ENCODE peak calls at places on chromosome 9, in ten cellular contexts. C is CD8-positive, alpha-beta T cell; I is GM12865; H is left ventricle myocardium inferior; Y is foreskin fibroblast; K is AG10803; F is fibroblast of pulmonary artery; Q is tibial nerve; X is GM23338; A is OCI-LY7. W is an unnamed sample.

GRCh38 chr9:75378036-75378435 is 289.7 kb downstream of the OSTF1 start:
- DNase-seq in I (no peak), X (no peak), Q (peak), A (no peak), C (no peak), F (no peak), Y (no peak), H (peak), K (no peak), W (no peak)

GRCh38 chr9:26159575-26160392 is 481.5 kb upstream of the TUSC1 start:
- DNase-seq in Q (no peak), I (no peak), K (peak), Y (peak), X (no peak), H (no peak), C (no peak), F (no peak), A (no peak), W (no peak)

GRCh38 chr9:81682797-81683196 is 6.5 kb downstream of the TLE1 start:
- DNase-seq in F (peak), K (no peak), Q (no peak), H (no peak), I (no peak), Y (no peak), A (no peak), C (no peak), X (no peak), W (no peak)

GRCh38 chr9:35001803-35002502 is 12.4 kb downstream of the DNAJB5 start:
- DNase-seq in H (no peak), Y (no peak), A (no peak), X (no peak), F (peak), Q (no peak), C (no peak), I (peak), K (no peak), W (no peak)

GRCh38 chr9:127828262-127829031 is 25.8 kb downstream of the FPGS start:
- DNase-seq in F (peak), I (no peak), K (peak), Y (peak), X (peak), A (no peak), H (peak), C (no peak), Q (peak), W (peak)

GRCh38 chr9:127185931-127186781 is 63.7 kb upstream of the ANGPTL2 start:
- DNase-seq in F (peak), C (no peak), K (peak), Q (peak), Y (peak), I (no peak), H (peak), X (no peak), A (no peak), W (peak)

GRCh38 chr9:135216666-135217431 is 129.4 kb downstream of the OLFM1 start:
- DNase-seq in Y (no peak), A (no peak), Q (no peak), X (no peak), H (no peak), F (no peak), C (no peak), K (no peak), I (no peak), W (no peak)

GRCh38 chr9:3962467-3962866 is 337.4 kb downstream of the GLIS3 start:
- DNase-seq in Y (peak), H (no peak), C (no peak), X (no peak), A (no peak), K (peak), F (peak), I (no peak), Q (no peak), W (no peak)

GRCh38 chr9:117278020-117278419 is 136.8 kb downstream of the ASTN2 start:
- DNase-seq in Y (no peak), H (no peak), F (no peak), A (no peak), X (no peak), Q (no peak), K (no peak), C (no peak), I (no peak), W (no peak)

GRCh38 chr9:19992556-19992955 is 203.7 kb upstream of the SLC24A2 start:
- DNase-seq in Q (no peak), X (no peak), C (no peak), K (peak), I (no peak), H (no peak), Y (peak), F (no peak), A (no peak), W (no peak)

GRCh38 chr9:135586601-135587109 is 25.1 kb downstream of the PAEP start:
- DNase-seq in I (no peak), K (no peak), Y (no peak), Q (no peak), F (no peak), H (no peak), A (no peak), C (no peak), X (no peak), W (no peak)

GRCh38 chr9:3008091-3008490 is 164.2 kb upstream of the PUM3 start:
- DNase-seq in A (no peak), K (no peak), Q (no peak), I (no peak), X (peak), F (no peak), C (no peak), Y (peak), H (no peak), W (no peak)

GRCh38 chr9:14061921-14062320 is 252.0 kb downstream of the NFIB start:
- DNase-seq in A (no peak), X (no peak), F (no peak), H (no peak), Y (no peak), K (no peak), C (no peak), Q (no peak), I (no peak), W (no peak)

GRCh38 chr9:118643118-118643517 is 726.1 kb downstream of the BRINP1 start:
- DNase-seq in X (peak), I (no peak), Y (no peak), H (no peak), C (no peak), Q (no peak), K (peak), F (peak), A (no peak), W (no peak)

GRCh38 chr9:4489919-4490704 is at the start of gene SLC1A1:
- DNase-seq in Y (peak), C (peak), F (peak), H (peak), K (peak), Q (peak), X (peak), I (peak), A (no peak), W (peak)

GRCh38 chr9:9920425-9920824 is 692.4 kb downstream of the PTPRD start:
- DNase-seq in H (no peak), C (no peak), I (no peak), F (no peak), X (peak), Y (no peak), Q (no peak), K (no peak), A (peak), W (no peak)

GRCh38 chr9:112015149-112015548 is 118.5 kb downstream of the UGCG start:
- DNase-seq in K (no peak), I (no peak), H (no peak), A (no peak), X (no peak), Q (no peak), C (no peak), Y (no peak), F (no peak), W (no peak)

GRCh38 chr9:105244996-105245719 is 707 bp downstream of the SLC44A1 start:
- DNase-seq in C (peak), H (peak), Y (peak), Q (no peak), F (peak), A (peak), I (peak), X (peak), K (peak), W (peak)

GRCh38 chr9:130530932-130531331 is 48.4 kb upstream of the FUBP3 start:
- DNase-seq in F (peak), H (peak), Q (no peak), X (no peak), K (peak), I (no peak), A (no peak), C (no peak), Y (peak), W (no peak)

GRCh38 chr9:97638666-97639065 is 5.0 kb downstream of the NCBP1 start:
- DNase-seq in C (no peak), H (no peak), F (no peak), K (no peak), Y (peak), X (peak), Q (no peak), I (no peak), A (peak), W (no peak)
- TF ChIP-seq CTCF in C (no peak), H (peak), F (no peak), K (peak), Y (no peak), X (no peak), Q (no peak), I (peak), A (peak), W (no peak)

GRCh38 chr9:136996361-136997281 is at the start of gene CLIC3:
- DNase-seq in H (no peak), I (no peak), X (peak), F (no peak), Q (no peak), C (peak), K (peak), A (peak), Y (peak), W (no peak)
- H3K4me3 ChIP-seq in H (peak), I (no peak), X (peak), F (no peak), Q (peak), C (peak), K (peak), A (no peak), Y (no peak), W (no peak)

GRCh38 chr9:137682431-137682991 is 63.7 kb downstream of the EHMT1 start:
- DNase-seq in K (no peak), I (peak), C (no peak), Y (no peak), A (peak), Q (no peak), X (no peak), F (no peak), H (no peak), W (no peak)
- TF ChIP-seq CTCF in K (no peak), I (peak), C (no peak), Y (no peak), A (no peak), Q (no peak), X (peak), F (no peak), H (no peak), W (no peak)

GRCh38 chr9:73553295-73553694 is 401.6 kb downstream of the ANXA1 start:
- DNase-seq in H (no peak), F (no peak), C (no peak), A (no peak), X (no peak), Y (no peak), I (no peak), Q (no peak), K (no peak), W (no peak)

GRCh38 chr9:73558471-73558870 is 406.8 kb downstream of the ANXA1 start:
- DNase-seq in K (no peak), I (no peak), C (no peak), Y (no peak), X (no peak), F (no peak), H (no peak), A (no peak), Q (no peak), W (no peak)
- H3K4me3 ChIP-seq in K (no peak), I (no peak), C (no peak), Y (no peak), X (no peak), F (no peak), H (no peak), A (no peak), Q (no peak), W (no peak)

DNA sequence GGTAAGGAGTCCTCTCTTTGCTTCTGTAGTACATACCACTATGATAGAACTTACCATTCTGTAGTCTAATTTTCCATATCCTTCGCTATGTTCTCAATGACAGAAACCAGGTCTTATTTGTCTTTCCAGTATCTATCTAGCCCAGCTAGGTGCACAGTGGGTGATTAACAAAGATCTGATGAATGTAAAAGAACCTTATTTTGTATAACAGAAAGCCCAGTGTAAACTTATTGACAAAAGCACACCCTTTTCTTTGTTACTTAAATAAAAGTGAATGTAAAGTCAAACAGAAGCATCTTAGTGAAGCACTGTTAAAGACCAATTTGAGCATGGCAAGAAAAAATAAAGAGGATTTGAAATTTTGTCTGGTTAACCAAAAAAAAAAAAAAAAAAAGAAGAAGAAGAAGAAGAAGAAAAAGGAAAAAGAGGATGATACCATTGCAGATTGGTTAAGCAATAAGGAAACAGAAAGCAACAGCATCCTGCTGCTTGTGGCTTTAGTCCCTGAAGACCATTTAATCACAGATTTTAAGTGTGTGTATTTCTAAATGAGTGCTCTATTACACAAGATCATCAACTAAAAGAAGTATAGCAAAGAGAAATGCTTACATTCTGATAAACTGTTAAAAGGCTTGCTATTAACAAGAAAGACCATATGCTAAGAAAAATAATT is 21.2 kb downstream of the MEGF9 start:
- DNase-seq in I (peak), A (peak), Q (no peak), H (no peak), K (peak), X (peak), F (peak), Y (peak), C (no peak), W (no peak)
- TF ChIP-seq CTCF in I (no peak), A (no peak), Q (no peak), H (no peak), K (no peak), X (no peak), F (no peak), Y (no peak), C (no peak), W (no peak)

GRCh38 chr9:98099898-98100297 is 19.1 kb downstream of the TRIM14 start:
- DNase-seq in C (no peak), A (peak), K (no peak), F (no peak), H (no peak), X (no peak), Y (no peak), Q (no peak), I (peak), W (no peak)

GRCh38 chr9:98104445-98104881 is 14.6 kb downstream of the TRIM14 start:
- DNase-seq in X (no peak), A (peak), I (peak), Y (no peak), H (no peak), C (no peak), K (no peak), Q (no peak), F (no peak), W (no peak)

GRCh38 chr9:98099346-98099745 is 19.7 kb downstream of the TRIM14 start:
- DNase-seq in Q (no peak), A (no peak), I (no peak), F (no peak), K (no peak), H (no peak), Y (no peak), X (no peak), C (no peak), W (no peak)

GRCh38 chr9:98101416-98101815 is 17.6 kb downstream of the TRIM14 start:
- DNase-seq in H (no peak), Y (no peak), X (no peak), I (no peak), F (no peak), K (no peak), A (peak), C (no peak), Q (no peak), W (no peak)

GRCh38 chr9:98101868-98102273 is 17.2 kb downstream of the TRIM14 start:
- DNase-seq in A (peak), Q (no peak), C (peak), H (no peak), Y (no peak), K (no peak), F (no peak), X (peak), I (peak), W (no peak)
- H3K4me3 ChIP-seq in A (peak), Q (no peak), C (peak), H (no peak), Y (no peak), K (no peak), F (no peak), X (no peak), I (no peak), W (no peak)

GRCh38 chr9:6086006-6086655 is 70.7 kb upstream of the RANBP6 start:
- DNase-seq in H (no peak), A (peak), Q (no peak), Y (no peak), K (no peak), F (no peak), X (no peak), C (no peak), I (no peak), W (no peak)

GRCh38 chr9:6079386-6079785 is 64.0 kb upstream of the RANBP6 start:
- DNase-seq in H (no peak), I (no peak), F (no peak), Q (no peak), X (no peak), A (no peak), K (no peak), Y (no peak), C (no peak), W (no peak)

GRCh38 chr9:6076856-6077255 is 61.4 kb upstream of the RANBP6 start:
- DNase-seq in Q (no peak), X (no peak), C (no peak), K (no peak), A (no peak), I (no peak), Y (no peak), H (no peak), F (peak), W (no peak)

GRCh38 chr9:6078382-6079105 is 63.1 kb upstream of the RANBP6 start:
- DNase-seq in F (no peak), Q (no peak), A (no peak), X (peak), K (no peak), C (no peak), Y (no peak), H (no peak), I (no peak), W (no peak)

GRCh38 chr9:6080154-6080716 is 64.8 kb upstream of the RANBP6 start:
- DNase-seq in C (peak), H (peak), K (peak), Y (peak), A (peak), Q (peak), I (peak), X (peak), F (peak), W (peak)
- TF ChIP-seq CTCF in C (no peak), H (peak), K (peak), Y (no peak), A (no peak), Q (no peak), I (no peak), X (no peak), F (no peak), W (no peak)

DNA sequence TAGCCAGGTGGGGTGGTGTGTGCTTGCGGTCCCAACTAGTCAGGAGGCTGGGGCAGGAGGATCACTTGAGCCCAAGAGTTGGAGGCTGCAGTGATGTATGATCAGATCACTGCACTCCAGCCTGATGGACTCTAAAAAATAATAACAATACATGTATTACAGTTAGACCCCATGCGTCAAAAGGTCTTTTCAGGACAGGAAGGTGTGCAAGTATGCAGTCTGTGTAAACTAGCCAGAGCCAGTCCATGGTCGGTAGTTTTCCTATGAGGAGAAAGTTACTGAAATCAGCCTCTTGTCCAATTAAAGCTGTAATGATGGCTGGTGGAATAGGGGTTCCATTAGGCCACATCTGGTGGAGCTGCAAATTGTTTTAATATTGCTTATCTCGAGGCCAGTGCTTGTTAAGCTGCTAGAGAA is 1.5 kb upstream of the STOM start:
- DNase-seq in Y (peak), K (no peak), I (no peak), H (no peak), A (no peak), Q (no peak), F (no peak), X (no peak), C (no peak), W (no peak)
- H3K4me3 ChIP-seq in Y (no peak), K (no peak), I (no peak), H (no peak), A (no peak), Q (no peak), F (no peak), X (no peak), C (no peak), W (no peak)

GRCh38 chr9:18397076-18397475 is 76.9 kb upstream of the ADAMTSL1 start:
- DNase-seq in K (no peak), A (no peak), X (no peak), Y (no peak), C (no peak), Q (no peak), F (no peak), H (no peak), I (no peak), W (no peak)

GRCh38 chr9:18393340-18394130 is 80.4 kb upstream of the ADAMTSL1 start:
- DNase-seq in X (no peak), I (no peak), A (no peak), Y (peak), H (no peak), F (peak), K (peak), Q (peak), C (no peak), W (no peak)

GRCh38 chr9:18390393-18390792 is 83.6 kb upstream of the ADAMTSL1 start:
- DNase-seq in K (peak), Q (no peak), Y (peak), A (no peak), F (peak), X (no peak), I (no peak), C (no peak), H (no peak), W (no peak)

GRCh38 chr9:18394847-18395355 is 79.1 kb upstream of the ADAMTSL1 start:
- DNase-seq in C (no peak), H (no peak), X (no peak), Y (no peak), Q (no peak), A (no peak), F (no peak), K (no peak), I (no peak), W (no peak)

GRCh38 chr9:18396102-18396728 is 77.7 kb upstream of the ADAMTSL1 start:
- DNase-seq in C (no peak), Q (no peak), K (no peak), I (peak), A (peak), X (peak), H (no peak), F (peak), Y (no peak), W (no peak)
- TF ChIP-seq CTCF in C (no peak), Q (no peak), K (peak), I (no peak), A (peak), X (peak), H (no peak), F (peak), Y (no peak), W (no peak)

GRCh38 chr9:109254317-109254716 is 66.5 kb downstream of the EPB41L4B start:
- DNase-seq in K (peak), H (no peak), C (no peak), I (no peak), Y (peak), X (no peak), F (peak), Q (no peak), A (no peak), W (no peak)

GRCh38 chr9:109252291-109252690 is 68.6 kb downstream of the EPB41L4B start:
- DNase-seq in A (no peak), F (no peak), K (no peak), Q (no peak), I (no peak), X (no peak), H (no peak), Y (no peak), C (peak), W (no peak)

GRCh38 chr9:109255394-109255793 is 65.5 kb downstream of the EPB41L4B start:
- DNase-seq in X (no peak), H (no peak), C (no peak), Y (no peak), A (no peak), I (no peak), K (no peak), Q (no peak), F (no peak), W (no peak)

GRCh38 chr9:109253241-109253636 is 67.6 kb downstream of the EPB41L4B start:
- DNase-seq in Q (no peak), I (no peak), F (no peak), A (no peak), H (no peak), Y (no peak), K (no peak), X (no peak), C (no peak), W (no peak)

GRCh38 chr9:109253637-109254284 is 67.1 kb downstream of the EPB41L4B start:
- DNase-seq in K (peak), X (no peak), Y (peak), A (no peak), C (no peak), H (no peak), I (no peak), Q (peak), F (peak), W (no peak)
- H3K4me3 ChIP-seq in K (no peak), X (no peak), Y (no peak), A (no peak), C (no peak), H (no peak), I (no peak), Q (no peak), F (no peak), W (no peak)